ENCODE peak calls at places on chromosome 3, in four cellular contexts. M, J, G and D are unnamed samples.

GRCh38 chr3:71168043-71168720 is 415.3 kb downstream of the FOXP1 start:
- DNase-seq in J (no peak), G (no peak), M (no peak), D (no peak)

GRCh38 chr3:149942409-149942808 is 28.3 kb downstream of the PFN2 start:
- DNase-seq in G (no peak), M (no peak), J (no peak), D (no peak)

GRCh38 chr3:73796382-73796781 is 171.6 kb upstream of the PDZRN3 start:
- DNase-seq in G (no peak), M (no peak), J (no peak), D (no peak)

GRCh38 chr3:36494461-36495109 is 114.3 kb downstream of the STAC start:
- DNase-seq in G (no peak), M (no peak), J (no peak), D (no peak)

GRCh38 chr3:33103480-33103879 is 6.5 kb upstream of the GLB1 start:
- DNase-seq in M (no peak), G (no peak), J (no peak), D (no peak)

GRCh38 chr3:160941885-160942494 is 163.2 kb downstream of the B3GALNT1 start:
- DNase-seq in M (peak; percentile 31), J (peak; percentile 61), G (peak; percentile 83), D (peak; percentile 41)

GRCh38 chr3:194986208-194987043 is 284.5 kb downstream of the XXYLT1 start:
- DNase-seq in J (peak; percentile 25), M (no peak), G (peak; percentile 37), D (no peak)

GRCh38 chr3:62159693-62160092 is 213.7 kb downstream of the FEZF2 start:
- DNase-seq in G (no peak), M (no peak), J (no peak), D (no peak)

GRCh38 chr3:128504957-128505730 is 12.1 kb upstream of the GATA2 start:
- DNase-seq in G (no peak), J (no peak), M (peak; percentile 65), D (no peak)

GRCh38 chr3:150786791-150787190 is 23.8 kb upstream of the SIAH2 start:
- DNase-seq in J (no peak), M (no peak), G (no peak), D (no peak)

GRCh38 chr3:183270344-183270743 is 17.3 kb downstream of the B3GNT5 start:
- DNase-seq in J (no peak), M (no peak), G (no peak), D (no peak)

GRCh38 chr3:183080628-183081027 is 18.7 kb downstream of the MCCC1 start:
- DNase-seq in M (no peak), J (no peak), G (no peak), D (no peak)

GRCh38 chr3:76497636-76498035 is 542.3 kb upstream of the ROBO2 start:
- DNase-seq in G (peak; percentile 54), J (peak; percentile 1), M (no peak), D (no peak)

GRCh38 chr3:78390221-78390620 is 1350.3 kb downstream of the ROBO2 start:
- DNase-seq in J (no peak), M (no peak), G (no peak), D (no peak)

GRCh38 chr3:32412887-32413286 is 21.2 kb downstream of the CMTM7 start:
- DNase-seq in G (no peak), J (no peak), M (no peak), D (no peak)

GRCh38 chr3:112446343-112446742 is 52.9 kb downstream of the BTLA start:
- DNase-seq in J (no peak), M (no peak), G (no peak), D (no peak)

GRCh38 chr3:58237238-58237939 is at the start of gene ABHD6:
- DNase-seq in M (peak; percentile 86), J (peak; percentile 40), G (peak; percentile 94), D (no peak)

GRCh38 chr3:53588122-53588521 is 93.7 kb downstream of the CACNA1D start:
- DNase-seq in G (peak; percentile 28), J (no peak), M (no peak), D (no peak)

GRCh38 chr3:46715507-46716175 is 2.0 kb downstream of the PRSS50 start:
- DNase-seq in M (no peak), J (no peak), G (peak; percentile 38), D (no peak)

GRCh38 chr3:157918402-157918801 is 187.8 kb downstream of the SHOX2 start:
- DNase-seq in J (no peak), G (no peak), M (no peak), D (no peak)

GRCh38 chr3:148128136-148128535 is 569.6 kb upstream of the AGTR1 start:
- DNase-seq in J (no peak), G (no peak), M (no peak), D (no peak)

GRCh38 chr3:102332205-102332604 is 102.6 kb upstream of the ZPLD1 start:
- DNase-seq in G (no peak), M (no peak), J (no peak), D (no peak)

GRCh38 chr3:52245322-52246263 is at the start of gene PPM1M:
- DNase-seq in G (peak; percentile 83), J (no peak), M (peak; percentile 59), D (no peak)

GRCh38 chr3:43855674-43856299 is 165.0 kb downstream of the ABHD5 start:
- DNase-seq in M (peak; percentile 49), J (peak; percentile 11), G (peak; percentile 84), D (peak; percentile 3)

GRCh38 chr3:188658606-188659005 is 504.6 kb downstream of the LPP start:
- DNase-seq in G (no peak), J (no peak), M (no peak), D (no peak)

GRCh38 chr3:140942221-140943104 is 827 bp downstream of the SLC25A36 start:
- DNase-seq in M (peak; percentile 59), J (peak; percentile 37), G (peak; percentile 78), D (no peak)

GRCh38 chr3:71684752-71685151 is 40.5 kb downstream of the EIF4E3 start:
- DNase-seq in J (no peak), G (no peak), M (no peak), D (no peak)

GRCh38 chr3:55471522-55472280 is 15.4 kb downstream of the WNT5A start:
- DNase-seq in G (peak; percentile 19), J (no peak), M (no peak), D (no peak)
- TF ChIP-seq KDM1A in G (no peak), J (no peak), M (no peak), D (no peak)

GRCh38 chr3:69791111-69791510 is 51.8 kb downstream of the MITF start:
- DNase-seq in M (no peak), J (no peak), G (no peak), D (no peak)
- H3K9ac ChIP-seq in M (no peak overlapping the region), J (no peak overlapping the region), G (no peak overlapping the region), D (no peak overlapping the region)

GRCh38 chr3:122692674-122693073 is 12.0 kb downstream of the PARP14 start:
- DNase-seq in G (no peak), J (peak; percentile 70), M (no peak), D (no peak)

GRCh38 chr3:122691195-122691594 is 10.6 kb downstream of the PARP14 start:
- DNase-seq in M (no peak), G (no peak), J (peak; percentile 80), D (peak; percentile 49)

GRCh38 chr3:122697952-122698625 is 17.4 kb downstream of the PARP14 start:
- DNase-seq in M (no peak), G (no peak), J (no peak), D (peak; percentile 61)

GRCh38 chr3:122695927-122696561 is 15.4 kb downstream of the PARP14 start:
- DNase-seq in J (no peak), G (no peak), M (no peak), D (no peak)

GRCh38 chr3:122694966-122695365 is 14.3 kb downstream of the PARP14 start:
- DNase-seq in M (no peak), J (no peak), G (no peak), D (peak; percentile 62)
- TF ChIP-seq KDM1A in M (no peak), J (no peak), G (no peak), D (no peak)

DNA sequence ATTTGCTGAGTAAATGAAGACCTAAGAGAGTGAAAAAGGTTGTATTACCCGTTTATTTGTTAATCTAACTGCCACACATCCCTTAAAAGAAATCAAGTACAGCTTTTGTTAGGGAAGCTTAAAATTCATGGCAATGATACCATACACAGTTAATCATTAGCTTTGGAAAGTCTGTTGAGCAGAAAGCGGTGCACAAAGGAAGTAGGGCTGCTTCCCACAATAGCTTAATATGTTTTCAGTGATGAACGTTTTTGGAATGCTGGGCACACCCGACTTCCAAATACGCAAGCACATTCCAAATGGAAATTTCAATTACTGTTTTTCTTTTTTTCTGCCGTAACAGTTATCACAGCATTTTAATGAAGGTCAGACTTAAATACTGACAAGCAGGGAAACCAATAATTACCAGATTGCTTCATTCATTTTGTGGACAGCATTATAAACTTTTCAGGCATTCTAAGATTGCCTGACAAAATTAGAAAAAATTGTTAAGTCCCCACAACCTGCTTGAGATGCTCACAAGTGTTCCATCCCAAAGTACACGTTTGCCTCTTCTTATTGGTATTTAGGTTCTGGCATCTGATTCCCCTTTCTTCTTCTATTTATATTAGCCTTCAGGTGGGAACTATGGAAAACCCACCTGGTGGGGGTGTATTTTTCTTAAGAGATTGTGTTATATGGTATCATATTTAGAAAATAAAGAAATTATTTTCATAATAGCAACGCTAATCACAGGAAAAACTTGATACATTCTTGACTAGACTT is 1.1 kb upstream of the ECT2 start:
- DNase-seq in J (peak; percentile 88), M (no peak), G (no peak), D (no peak)
- H3K9ac ChIP-seq in J (peak overlapping the region; percentile 60), M (no peak overlapping the region), G (no peak overlapping the region), D (peak overlapping the region; percentile 84)